ENCODE peak calls at places on chromosomes 5 and 9, in five cellular contexts. One of them, this sample, is unnamed. For H3K4me1, the result is how much of the 10 kb centered on the place peaks cover.

GRCh38 chr9:126236273-126236672 is 90.4 kb upstream of the MVB12B start:
- DNase-seq in HCT116: no peak
- DNase-seq in spleen: no peak
- DNase-seq in ovary: no peak
- DNase-seq in adrenal gland: no peak
- DNase-seq in this sample: no peak

GRCh38 chr9:16275795-16276624 is 594.5 kb downstream of the BNC2 start:
- DNase-seq in HCT116: no peak
- DNase-seq in spleen: no peak
- DNase-seq in ovary: no peak
- DNase-seq in adrenal gland: no peak
- DNase-seq in this sample: no peak

GRCh38 chr5:28903643-28904042 is 1865.3 kb upstream of the CDH9 start:
- DNase-seq in HCT116: no peak
- DNase-seq in spleen: no peak
- DNase-seq in ovary: no peak
- DNase-seq in adrenal gland: no peak
- DNase-seq in this sample: no peak

GRCh38 chr5:169567079-169567478 is 16.5 kb upstream of the SPDL1 start:
- DNase-seq in HCT116: no peak
- DNase-seq in spleen: no peak
- DNase-seq in ovary: no peak
- DNase-seq in adrenal gland: no peak
- DNase-seq in this sample: no peak

GRCh38 chr9:34163439-34163838 is 15.4 kb upstream of the UBAP1 start:
- DNase-seq in HCT116: no peak
- DNase-seq in spleen: no peak
- DNase-seq in ovary: no peak
- DNase-seq in adrenal gland: no peak
- DNase-seq in this sample: no peak

GRCh38 chr5:18394154-18394804 is 760.0 kb downstream of the TAF11L14 start:
- DNase-seq in HCT116: no peak
- DNase-seq in spleen: peak
- DNase-seq in ovary: no peak
- DNase-seq in adrenal gland: peak
- DNase-seq in this sample: no peak

GRCh38 chr5:94893404-94894145 is 275.1 kb downstream of the SLF1 start:
- DNase-seq in HCT116: peak
- DNase-seq in spleen: no peak
- DNase-seq in ovary: no peak
- DNase-seq in adrenal gland: no peak
- DNase-seq in this sample: no peak

GRCh38 chr9:125393426-125393825 is 131.8 kb downstream of the GAPVD1 start:
- DNase-seq in HCT116: no peak
- DNase-seq in spleen: no peak
- DNase-seq in ovary: no peak
- DNase-seq in adrenal gland: no peak
- DNase-seq in this sample: no peak

GRCh38 chr5:132462856-132463745 is 27.5 kb downstream of the IRF1 start:
- DNase-seq in HCT116: no peak
- DNase-seq in spleen: peak
- DNase-seq in ovary: no peak
- DNase-seq in adrenal gland: no peak
- DNase-seq in this sample: no peak

GRCh38 chr5:82163459-82164108 is 114.6 kb downstream of the RPS23 start:
- DNase-seq in HCT116: no peak
- DNase-seq in spleen: no peak
- DNase-seq in ovary: no peak
- DNase-seq in adrenal gland: no peak
- DNase-seq in this sample: no peak

GRCh38 chr9:129401623-129402340 is 219.1 kb downstream of the C9orf50 start:
- DNase-seq in HCT116: no peak
- DNase-seq in spleen: peak
- DNase-seq in ovary: peak
- DNase-seq in adrenal gland: peak
- DNase-seq in this sample: no peak

GRCh38 chr9:14533867-14534650 is 159.2 kb downstream of the ZDHHC21 start:
- DNase-seq in HCT116: no peak
- DNase-seq in spleen: no peak
- DNase-seq in ovary: no peak
- DNase-seq in adrenal gland: no peak
- DNase-seq in this sample: no peak

GRCh38 chr5:179128041-179128365 is 67.8 kb downstream of the ZNF354C start:
- DNase-seq in HCT116: no peak
- DNase-seq in spleen: peak
- DNase-seq in ovary: no peak
- DNase-seq in adrenal gland: no peak
- DNase-seq in this sample: no peak

GRCh38 chr5:132762246-132763000 is 14.6 kb downstream of the SEPTIN8 start:
- DNase-seq in HCT116: no peak
- DNase-seq in spleen: no peak
- DNase-seq in ovary: no peak
- DNase-seq in adrenal gland: no peak
- DNase-seq in this sample: no peak

GRCh38 chr9:13971910-13972655 is 341.9 kb downstream of the NFIB start:
- DNase-seq in HCT116: no peak
- DNase-seq in spleen: no peak
- DNase-seq in ovary: no peak
- DNase-seq in adrenal gland: no peak
- DNase-seq in this sample: no peak

GRCh38 chr9:121464968-121465367 is 34.7 kb downstream of the GGTA1 start:
- DNase-seq in HCT116: no peak
- DNase-seq in spleen: no peak
- DNase-seq in ovary: no peak
- DNase-seq in adrenal gland: no peak
- DNase-seq in this sample: no peak

GRCh38 chr9:14051459-14051858 is 262.5 kb downstream of the NFIB start:
- DNase-seq in HCT116: no peak
- DNase-seq in spleen: no peak
- DNase-seq in ovary: no peak
- DNase-seq in adrenal gland: no peak
- DNase-seq in this sample: no peak

GRCh38 chr9:116075191-116075590 is 78.4 kb upstream of the PAPPA start:
- DNase-seq in HCT116: no peak
- DNase-seq in spleen: no peak
- DNase-seq in ovary: no peak
- DNase-seq in adrenal gland: no peak
- DNase-seq in this sample: no peak

GRCh38 chr5:60563696-60564324 is 136.2 kb downstream of the DEPDC1B start:
- DNase-seq in HCT116: no peak
- DNase-seq in spleen: no peak
- DNase-seq in ovary: no peak
- DNase-seq in adrenal gland: no peak
- DNase-seq in this sample: no peak

GRCh38 chr5:33367396-33367795 is 73.4 kb upstream of the TARS1 start:
- DNase-seq in HCT116: no peak
- DNase-seq in spleen: no peak
- DNase-seq in ovary: no peak
- DNase-seq in adrenal gland: no peak
- DNase-seq in this sample: no peak

GRCh38 chr5:109125755-109126429 is 283.9 kb downstream of the PJA2 start:
- DNase-seq in HCT116: no peak
- DNase-seq in spleen: no peak
- DNase-seq in ovary: no peak
- DNase-seq in adrenal gland: no peak
- DNase-seq in this sample: no peak

GRCh38 chr9:35616681-35617459 is 1.3 kb downstream of the CD72 start:
- DNase-seq in HCT116: no peak
- DNase-seq in spleen: peak
- DNase-seq in ovary: peak
- DNase-seq in adrenal gland: peak
- DNase-seq in this sample: peak

GRCh38 chr9:129436751-129437625 is 183.9 kb downstream of the C9orf50 start:
- DNase-seq in HCT116: no peak
- DNase-seq in spleen: no peak
- DNase-seq in ovary: peak
- DNase-seq in adrenal gland: peak
- DNase-seq in this sample: no peak

GRCh38 chr5:127358274-127358673 is 67.7 kb downstream of the MEGF10 start:
- DNase-seq in HCT116: no peak
- DNase-seq in spleen: no peak
- DNase-seq in ovary: no peak
- DNase-seq in adrenal gland: no peak
- DNase-seq in this sample: no peak

GRCh38 chr9:129650680-129651235 is 8.8 kb upstream of the ASB6 start:
- DNase-seq in HCT116: no peak
- DNase-seq in spleen: no peak
- DNase-seq in ovary: no peak
- DNase-seq in adrenal gland: no peak
- DNase-seq in this sample: no peak

GRCh38 chr5:79961731-79962579 is 29.1 kb downstream of the MTX3 start:
- DNase-seq in HCT116: no peak
- DNase-seq in spleen: no peak
- DNase-seq in ovary: no peak
- DNase-seq in adrenal gland: no peak
- DNase-seq in this sample: no peak

GRCh38 chr5:64900618-64901017 is 131.9 kb downstream of the CWC27 start:
- DNase-seq in HCT116: no peak
- DNase-seq in spleen: no peak
- DNase-seq in ovary: no peak
- DNase-seq in adrenal gland: no peak
- DNase-seq in this sample: no peak

GRCh38 chr5:65172486-65173129 is 309.1 kb downstream of the ADAMTS6 start:
- DNase-seq in HCT116: no peak
- DNase-seq in spleen: no peak
- DNase-seq in ovary: no peak
- DNase-seq in adrenal gland: no peak
- DNase-seq in this sample: no peak

GRCh38 chr5:173012882-173013281 is 29.3 kb downstream of the ATP6V0E1 start:
- DNase-seq in HCT116: no peak
- DNase-seq in spleen: peak
- DNase-seq in ovary: no peak
- DNase-seq in adrenal gland: peak
- DNase-seq in this sample: no peak

GRCh38 chr9:95809686-95810085 is 65.8 kb upstream of the ERCC6L2 start:
- DNase-seq in HCT116: no peak
- DNase-seq in spleen: no peak
- DNase-seq in ovary: no peak
- DNase-seq in adrenal gland: no peak
- DNase-seq in this sample: no peak

GRCh38 chr9:479951-480350 is 265.3 kb downstream of the DOCK8 start:
- DNase-seq in HCT116: no peak
- DNase-seq in spleen: no peak
- DNase-seq in ovary: no peak
- DNase-seq in adrenal gland: no peak
- DNase-seq in this sample: no peak

GRCh38 chr9:87276327-87276841 is 221.3 kb upstream of the DAPK1 start:
- DNase-seq in HCT116: no peak
- DNase-seq in spleen: no peak
- DNase-seq in ovary: no peak
- DNase-seq in adrenal gland: no peak
- DNase-seq in this sample: no peak

GRCh38 chr9:90099262-90099982 is 494.6 kb downstream of the GADD45G start:
- DNase-seq in HCT116: no peak
- DNase-seq in spleen: no peak
- DNase-seq in ovary: no peak
- DNase-seq in adrenal gland: peak
- DNase-seq in this sample: no peak

GRCh38 chr9:38117646-38118045 is 48.6 kb upstream of the SHB start:
- DNase-seq in HCT116: no peak
- DNase-seq in spleen: no peak
- DNase-seq in ovary: no peak
- DNase-seq in adrenal gland: no peak
- DNase-seq in this sample: no peak

GRCh38 chr9:97517331-97518089 is 16.0 kb downstream of the TMOD1 start:
- DNase-seq in HCT116: no peak
- DNase-seq in spleen: no peak
- DNase-seq in ovary: no peak
- DNase-seq in adrenal gland: no peak
- DNase-seq in this sample: no peak
- H3K4me1 ChIP-seq in HCT116: under half
- H3K4me1 ChIP-seq in spleen: under half
- H3K4me1 ChIP-seq in ovary: under half
- H3K4me1 ChIP-seq in adrenal gland: half or more
- H3K4me1 ChIP-seq in this sample: half or more

GRCh38 chr5:96567188-96567587 is 95.0 kb upstream of the CAST start:
- DNase-seq in HCT116: no peak
- DNase-seq in spleen: no peak
- DNase-seq in ovary: no peak
- DNase-seq in adrenal gland: no peak
- DNase-seq in this sample: no peak

GRCh38 chr5:96569332-96569731 is 92.8 kb upstream of the CAST start:
- DNase-seq in HCT116: no peak
- DNase-seq in spleen: no peak
- DNase-seq in ovary: no peak
- DNase-seq in adrenal gland: no peak
- DNase-seq in this sample: no peak

GRCh38 chr5:96565843-96566242 is 96.3 kb upstream of the CAST start:
- DNase-seq in HCT116: no peak
- DNase-seq in spleen: no peak
- DNase-seq in ovary: no peak
- DNase-seq in adrenal gland: no peak
- DNase-seq in this sample: no peak

GRCh38 chr5:96563816-96564215 is 98.4 kb upstream of the CAST start:
- DNase-seq in HCT116: no peak
- DNase-seq in spleen: no peak
- DNase-seq in ovary: no peak
- DNase-seq in adrenal gland: no peak
- DNase-seq in this sample: no peak

GRCh38 chr5:96566775-96567174 is 95.4 kb upstream of the CAST start:
- DNase-seq in HCT116: no peak
- DNase-seq in spleen: no peak
- DNase-seq in ovary: no peak
- DNase-seq in adrenal gland: no peak
- DNase-seq in this sample: no peak
- TF ChIP-seq POLR2A in HCT116: no peak
- TF ChIP-seq POLR2A in spleen: no peak
- TF ChIP-seq POLR2A in ovary: no peak
- TF ChIP-seq POLR2A in adrenal gland: no peak
- TF ChIP-seq POLR2A in this sample: no peak

GRCh38 chr9:134681061-134681661 is 39.6 kb downstream of the COL5A1 start:
- DNase-seq in HCT116: no peak
- DNase-seq in spleen: peak
- DNase-seq in ovary: no peak
- DNase-seq in adrenal gland: no peak
- DNase-seq in this sample: no peak
- H3K27ac ChIP-seq in HCT116: no peak
- H3K27ac ChIP-seq in spleen: no peak
- H3K27ac ChIP-seq in ovary: no peak
- H3K27ac ChIP-seq in adrenal gland: peak
- H3K27ac ChIP-seq in this sample: no peak

GRCh38 chr5:87393331-87393730 is 19.4 kb downstream of the CCNH start:
- DNase-seq in HCT116: no peak
- DNase-seq in spleen: no peak
- DNase-seq in ovary: no peak
- DNase-seq in adrenal gland: no peak
- DNase-seq in this sample: no peak
- H3K4me1 ChIP-seq in HCT116: under half
- H3K4me1 ChIP-seq in spleen: half or more
- H3K4me1 ChIP-seq in ovary: under half
- H3K4me1 ChIP-seq in adrenal gland: under half
- H3K4me1 ChIP-seq in this sample: under half

This sample was measured in gastrocnemius medialis.